ENCODE peak calls at places on chromosomes 2 and 18, in ten cellular contexts. B is progenitor cell of endocrine pancreas, V is sigmoid colon, T is osteocyte, O is K562, L is kidney epithelial cell, C is fibroblast of lung, E is endothelial cell, Y is mammary epithelial cell, H is dorsolateral prefrontal cortex. F is an unnamed sample.

GRCh38 chr2:175732523-175732922 is 269.5 kb downstream of the LNPK start:
- DNase-seq in C (no peak), B (no peak), O (no peak), L (no peak), V (no peak), Y (no peak), H (no peak), T (no peak), E (no peak), F (no peak)

GRCh38 chr2:181037922-181038321 is 57.5 kb downstream of the UBE2E3 start:
- DNase-seq in H (no peak), E (no peak), C (peak), O (no peak), B (no peak), Y (peak), T (no peak), L (no peak), V (no peak), F (peak)

GRCh38 chr2:101596346-101596745 is 101.2 kb upstream of the MAP4K4 start:
- DNase-seq in C (peak), B (no peak), H (no peak), T (no peak), E (no peak), L (peak), Y (peak), V (no peak), O (no peak), F (peak)

GRCh38 chr2:24852431-24853020 is 59.3 kb downstream of the CENPO start:
- DNase-seq in T (no peak), V (no peak), C (no peak), E (no peak), L (no peak), B (no peak), H (no peak), Y (no peak), O (no peak), F (no peak)

GRCh38 chr2:180258041-180258537 is 251.0 kb upstream of the CWC22 start:
- DNase-seq in O (no peak), V (no peak), L (no peak), E (no peak), Y (no peak), B (no peak), T (no peak), H (no peak), C (no peak), F (no peak)

GRCh38 chr2:10535703-10536102 is 87.6 kb upstream of the ODC1 start:
- DNase-seq in B (no peak), V (peak), T (no peak), E (no peak), Y (no peak), C (no peak), H (no peak), L (no peak), O (no peak), F (no peak)

GRCh38 chr2:197577446-197577845 is 61.6 kb downstream of the MOB4 start:
- DNase-seq in O (no peak), C (no peak), L (no peak), Y (no peak), B (no peak), T (no peak), V (no peak), E (no peak), H (no peak), F (no peak)

GRCh38 chr2:168700615-168701245 is 101.7 kb upstream of the NOSTRIN start:
- DNase-seq in B (no peak), C (peak), L (no peak), V (no peak), E (no peak), H (no peak), O (no peak), Y (peak), T (no peak), F (peak)

GRCh38 chr2:17652681-17653080 is 100.9 kb downstream of the SMC6 start:
- DNase-seq in H (no peak), B (no peak), C (peak), Y (no peak), E (no peak), T (no peak), O (no peak), V (no peak), L (no peak), F (peak)

GRCh38 chr2:225920621-225921020 is 521.1 kb downstream of the NYAP2 start:
- DNase-seq in L (no peak), Y (no peak), O (no peak), B (no peak), H (no peak), E (no peak), T (no peak), C (peak), V (no peak), F (peak)

GRCh38 chr2:68556384-68556783 is 87.0 kb upstream of the PROKR1 start:
- DNase-seq in V (no peak), E (no peak), C (peak), H (no peak), Y (peak), T (no peak), B (no peak), L (no peak), O (no peak), F (peak)

GRCh38 chr2:71736986-71737385 is 283.6 kb downstream of the DYSF start:
- DNase-seq in V (no peak), Y (no peak), O (no peak), E (no peak), H (no peak), L (no peak), B (no peak), C (no peak), T (peak), F (no peak)

GRCh38 chr2:73705091-73705490 is 32.1 kb downstream of the TPRKB start:
- DNase-seq in B (no peak), V (no peak), E (no peak), L (no peak), H (no peak), T (peak), Y (no peak), O (no peak), C (no peak), F (no peak)

GRCh38 chr2:10536569-10537133 is 88.5 kb upstream of the ODC1 start:
- DNase-seq in H (no peak), B (no peak), C (no peak), O (no peak), E (no peak), T (no peak), L (no peak), V (peak), Y (no peak), F (no peak)

GRCh38 chr2:143371616-143372015 is 242.4 kb downstream of the ARHGAP15 start:
- DNase-seq in H (no peak), T (no peak), C (peak), L (no peak), E (no peak), V (no peak), Y (no peak), O (no peak), B (no peak), F (no peak)

GRCh38 chr2:152415231-152415642 is 80.3 kb downstream of the FMNL2 start:
- DNase-seq in O (no peak), H (no peak), C (peak), B (no peak), L (no peak), V (no peak), T (no peak), E (no peak), Y (peak), F (peak)

GRCh38 chr2:235611756-235612155 is 117.9 kb downstream of the AGAP1 start:
- DNase-seq in T (no peak), V (no peak), O (no peak), E (no peak), L (no peak), C (no peak), Y (no peak), B (no peak), H (no peak), F (no peak)

GRCh38 chr2:197158138-197158537 is 152.4 kb downstream of the ANKRD44 start:
- DNase-seq in H (no peak), B (no peak), V (no peak), C (no peak), T (no peak), Y (no peak), O (no peak), E (no peak), L (no peak), F (no peak)

GRCh38 chr2:28193552-28194383 is 198.9 kb upstream of the FOSL2 start:
- DNase-seq in T (no peak), H (no peak), O (peak), L (no peak), Y (peak), B (no peak), C (peak), E (no peak), V (no peak), F (no peak)

GRCh38 chr2:28639836-28640235 is 111.8 kb upstream of the PPP1CB start:
- DNase-seq in O (no peak), C (no peak), H (no peak), V (peak), L (peak), T (no peak), E (no peak), B (no peak), Y (peak), F (no peak)

GRCh38 chr18:53764086-53764485 is 460.4 kb downstream of the MBD2 start:
- DNase-seq in T (no peak), E (no peak), C (no peak), H (no peak), V (no peak), B (no peak), O (no peak), L (no peak), Y (peak), F (no peak)

GRCh38 chr2:132623096-132623839 is 46.7 kb downstream of the LYPD1 start:
- DNase-seq in V (no peak), O (no peak), B (no peak), T (peak), H (no peak), E (no peak), C (peak), Y (peak), L (no peak), F (peak)

GRCh38 chr2:105371810-105372209 is 27.0 kb downstream of the FHL2 start:
- DNase-seq in V (no peak), O (no peak), B (no peak), H (no peak), Y (no peak), T (no peak), L (no peak), C (no peak), E (no peak), F (no peak)

GRCh38 chr2:158969717-158970521 is 1.5 kb downstream of the TANC1 start:
- DNase-seq in L (no peak), C (peak), H (no peak), T (no peak), Y (peak), B (peak), V (peak), E (peak), O (no peak), F (peak)

GRCh38 chr2:146954544-146954943 is 890.3 kb upstream of the ACVR2A start:
- DNase-seq in T (no peak), C (no peak), B (no peak), H (no peak), L (no peak), E (no peak), V (no peak), O (no peak), Y (no peak), F (no peak)

GRCh38 chr2:100008960-100009359 is 133.4 kb downstream of the AFF3 start:
- DNase-seq in L (no peak), Y (no peak), H (no peak), O (no peak), T (no peak), C (peak), V (no peak), B (no peak), E (no peak), F (peak)

GRCh38 chr2:19933351-19933981 is 31.7 kb upstream of the TTC32 start:
- DNase-seq in O (no peak), L (peak), T (no peak), V (no peak), E (no peak), H (no peak), C (peak), B (no peak), Y (peak), F (peak)

GRCh38 chr18:50096766-50097435 is 98.0 kb downstream of the MYO5B start:
- DNase-seq in L (no peak), H (no peak), B (no peak), T (no peak), O (no peak), V (no peak), E (no peak), Y (peak), C (no peak), F (no peak)

GRCh38 chr2:56334622-56335021 is 150.8 kb downstream of the CCDC85A start:
- DNase-seq in L (no peak), B (no peak), V (no peak), Y (no peak), C (peak), E (no peak), H (no peak), O (no peak), T (no peak), F (peak)

GRCh38 chr2:32457814-32458213 is 101.0 kb downstream of the BIRC6 start:
- DNase-seq in T (no peak), Y (no peak), O (no peak), B (no peak), C (no peak), E (no peak), V (no peak), H (no peak), L (no peak), F (no peak)

GRCh38 chr2:109516445-109517117 is 97.2 kb downstream of the SEPTIN10 start:
- DNase-seq in V (no peak), H (no peak), E (peak), C (peak), B (peak), Y (no peak), O (peak), L (no peak), T (no peak), F (no peak)

GRCh38 chr2:42810971-42811865 is 18.8 kb upstream of the HAAO start:
- DNase-seq in L (no peak), T (peak), H (peak), O (no peak), C (peak), Y (no peak), E (peak), B (peak), V (peak), F (peak)

GRCh38 chr18:9763876-9764605 is 55.9 kb downstream of the RAB31 start:
- DNase-seq in Y (no peak), V (no peak), C (peak), L (no peak), B (no peak), T (no peak), E (no peak), O (no peak), H (no peak), F (no peak)

GRCh38 chr2:41894563-41895333 is 153.1 kb upstream of the PKDCC start:
- DNase-seq in Y (peak), O (no peak), V (no peak), C (no peak), E (no peak), H (no peak), B (no peak), T (no peak), L (no peak), F (no peak)

GRCh38 chr2:121345101-121345500 is 60.1 kb upstream of the TFCP2L1 start:
- DNase-seq in Y (no peak), E (no peak), O (no peak), C (no peak), H (no peak), B (no peak), V (peak), L (no peak), T (no peak), F (no peak)

DNA sequence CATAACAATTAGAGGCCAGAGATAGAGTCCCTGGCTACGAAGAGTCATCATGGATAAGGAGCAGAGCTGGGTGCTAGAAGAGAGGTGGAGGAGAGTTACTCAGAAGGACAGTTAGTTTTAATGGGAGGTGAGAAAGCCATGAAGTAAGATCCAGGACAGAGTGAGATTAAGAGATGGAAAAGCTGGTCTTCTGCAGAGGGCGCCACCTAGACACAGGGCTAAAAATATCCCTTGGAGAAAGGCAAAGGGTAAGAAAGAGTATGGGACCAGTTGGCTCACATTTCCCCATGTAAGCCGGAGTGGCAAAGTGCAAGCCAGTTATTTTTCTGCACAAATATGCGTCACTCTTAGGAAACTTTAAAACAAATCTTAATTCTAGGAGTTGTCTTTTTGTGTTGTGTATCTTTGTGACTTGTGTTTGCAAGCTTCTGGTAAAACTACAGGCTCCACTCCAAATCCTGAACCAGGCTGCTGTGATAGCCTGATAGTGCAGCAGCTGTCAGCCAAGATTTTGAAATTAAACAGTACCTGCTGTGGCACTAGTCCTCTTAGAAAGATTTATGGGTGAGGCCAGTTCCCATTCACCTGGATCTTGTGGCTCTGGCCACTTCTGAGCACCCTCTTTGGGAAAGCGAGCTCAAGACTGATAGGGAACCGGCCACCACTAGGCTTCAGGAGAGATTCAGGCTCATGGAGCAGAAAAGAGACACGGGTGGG is 204.2 kb downstream of the TPGS2 start:
- DNase-seq in L (no peak), H (no peak), O (peak), V (no peak), T (no peak), C (no peak), Y (no peak), E (no peak), B (no peak), F (no peak)
- TF ChIP-seq CTCF in L (no peak), H (no peak), O (no peak), V (no peak), T (no peak), C (no peak), Y (peak), E (no peak), B (no peak), F (no peak)

GRCh38 chr2:953408-953807 is 2.8 kb downstream of the SNTG2 start:
- DNase-seq in T (no peak), Y (no peak), O (no peak), L (no peak), E (no peak), C (no peak), V (no peak), B (no peak), H (no peak), F (no peak)

GRCh38 chr2:955829-956731 is 5.4 kb downstream of the SNTG2 start:
- DNase-seq in B (no peak), O (no peak), E (no peak), V (no peak), L (no peak), T (no peak), H (no peak), Y (no peak), C (no peak), F (no peak)

GRCh38 chr2:951224-952006 is 766 bp downstream of the SNTG2 start:
- DNase-seq in H (no peak), O (no peak), B (no peak), L (no peak), C (no peak), V (no peak), T (no peak), E (peak), Y (no peak), F (no peak)

GRCh38 chr2:954687-955000 is 4.0 kb downstream of the SNTG2 start:
- DNase-seq in V (no peak), O (no peak), E (no peak), H (no peak), T (no peak), L (no peak), C (no peak), B (no peak), Y (no peak), F (no peak)

GRCh38 chr2:953975-954686 is 3.5 kb downstream of the SNTG2 start:
- DNase-seq in H (no peak), O (no peak), V (no peak), Y (no peak), E (no peak), B (no peak), L (no peak), C (peak), T (no peak), F (peak)
- TF ChIP-seq CTCF in H (no peak), O (no peak), V (no peak), Y (peak), E (no peak), B (peak), L (peak), C (no peak), T (peak), F (no peak)

GRCh38 chr2:36530983-36531354 is 67.0 kb downstream of the FEZ2 start:
- DNase-seq in O (no peak), C (peak), H (no peak), E (no peak), T (no peak), V (no peak), Y (no peak), L (no peak), B (no peak), F (peak)
- TF ChIP-seq CTCF in O (no peak), C (no peak), H (no peak), E (peak), T (peak), V (no peak), Y (no peak), L (no peak), B (peak), F (peak)

DNA sequence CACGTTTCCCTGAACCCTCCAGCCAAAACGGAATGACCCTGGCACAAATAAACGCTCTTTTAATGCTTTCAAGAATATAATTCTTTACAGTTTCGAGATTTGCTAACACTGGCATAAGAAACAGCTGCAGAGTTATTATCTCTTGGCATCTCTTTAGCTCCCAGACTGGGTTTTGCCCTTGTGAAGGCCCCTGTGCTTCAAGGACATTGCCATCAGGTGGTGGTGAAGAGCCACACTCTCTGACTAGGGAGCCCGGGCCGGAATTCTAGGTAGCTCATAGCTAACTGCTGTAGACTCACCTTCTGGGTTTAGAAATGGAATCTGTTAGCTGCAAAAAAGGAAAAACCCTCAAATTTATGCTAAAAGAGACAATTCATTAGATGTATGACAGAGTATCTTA is 13.3 kb upstream of the GALNT14 start:
- DNase-seq in O (peak), Y (no peak), H (no peak), E (no peak), L (no peak), T (no peak), C (no peak), B (no peak), V (no peak), F (no peak)
- TF ChIP-seq CTCF in O (no peak), Y (no peak), H (no peak), E (no peak), L (no peak), T (no peak), C (no peak), B (peak), V (no peak), F (peak)

GRCh38 chr2:75603477-75603876 is 42.7 kb upstream of the EVA1A start:
- DNase-seq in O (no peak), E (no peak), Y (no peak), L (no peak), C (no peak), T (no peak), B (no peak), H (no peak), V (no peak), F (no peak)

GRCh38 chr2:75607988-75608683 is 38.4 kb upstream of the MRPL19 start:
- DNase-seq in H (no peak), E (no peak), C (peak), T (no peak), L (no peak), V (no peak), B (no peak), O (no peak), Y (no peak), F (no peak)

GRCh38 chr2:75606851-75607798 is 39.5 kb upstream of the MRPL19 start:
- DNase-seq in C (peak), B (no peak), O (no peak), Y (peak), H (no peak), T (no peak), L (peak), V (no peak), E (no peak), F (peak)

GRCh38 chr2:75604479-75604878 is 42.1 kb upstream of the MRPL19 start:
- DNase-seq in C (peak), Y (no peak), V (no peak), O (no peak), H (no peak), B (no peak), L (peak), T (no peak), E (no peak), F (no peak)

DNA sequence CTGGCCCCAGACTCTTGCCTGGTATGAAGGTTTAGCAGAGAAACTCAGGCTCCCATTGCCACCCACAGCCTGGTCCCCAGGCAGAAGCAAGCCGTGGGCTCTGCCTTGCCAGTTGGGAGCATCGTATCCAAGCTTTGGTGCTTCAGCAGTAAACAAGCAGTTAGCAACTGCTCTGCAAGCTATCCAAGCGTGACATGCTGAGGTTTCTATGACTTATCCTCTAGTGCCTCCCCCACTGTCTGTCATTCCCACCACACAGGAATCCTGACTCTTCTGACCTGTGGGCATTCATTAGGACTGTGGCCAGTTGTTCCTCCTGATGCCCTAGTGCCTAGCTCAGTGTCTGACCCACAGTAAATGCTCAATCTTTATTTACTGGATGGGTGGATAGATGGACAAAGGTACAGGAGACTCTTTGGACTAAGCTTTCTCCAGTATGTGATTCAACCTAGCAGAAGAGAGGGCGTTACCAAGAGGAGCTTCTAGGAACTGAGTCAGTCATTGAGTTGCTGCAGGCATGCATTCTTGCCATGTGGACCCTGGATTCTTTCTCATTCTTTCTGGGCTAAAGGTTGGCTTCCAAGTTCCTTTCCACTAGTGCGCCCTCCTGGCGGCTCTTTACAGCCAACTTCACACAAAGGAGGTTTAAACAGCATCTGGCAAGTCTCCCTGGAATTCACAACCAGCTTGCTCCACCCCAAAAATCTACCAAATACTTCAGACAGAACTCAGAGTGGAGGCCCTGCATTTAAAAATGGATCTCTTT is 40.6 kb upstream of the MRPL19 start:
- DNase-seq in O (no peak), L (peak), B (no peak), Y (peak), V (no peak), E (no peak), H (no peak), C (peak), T (no peak), F (peak)
- TF ChIP-seq CTCF in O (no peak), L (peak), B (no peak), Y (peak), V (no peak), E (no peak), H (no peak), C (peak), T (peak), F (peak)

F was measured in fibroblast of the aortic adventitia.